ENCODE peak calls at places on chromosomes 11 and 22, in eight cellular contexts. H is skeletal muscle cell, V is BE2C, C is GM23338, Z is adrenal gland, E is MM.1S, W is AG10803, G is psoas muscle. N is an unnamed sample.

GRCh38 chr11:13009921-13010736 is 1.0 kb downstream of the RASSF10 start:
- DNase-seq in H (no peak), Z (no peak), C (peak; percentile 68), W (no peak), G (peak; percentile 16), V (peak; percentile 10), E (no peak), N (no peak)

GRCh38 chr11:96524475-96524874 is 134.7 kb downstream of the JRKL start:
- DNase-seq in C (no peak), V (no peak), W (no peak), G (no peak), Z (no peak), H (no peak), E (no peak), N (no peak)

GRCh38 chr11:103824116-103824515 is 212.3 kb upstream of the DDI1 start:
- DNase-seq in V (no peak), H (no peak), E (peak; percentile 80), G (no peak), Z (no peak), C (no peak), W (no peak), N (no peak)

GRCh38 chr11:35102267-35102666 is 36.7 kb upstream of the CD44 start:
- DNase-seq in H (no peak), Z (no peak), E (no peak), G (no peak), W (no peak), C (no peak), V (no peak), N (no peak)

GRCh38 chr11:116366980-116367640 is 405.7 kb downstream of the BUD13 start:
- DNase-seq in G (no peak), V (no peak), W (no peak), E (no peak), Z (no peak), C (peak; percentile 75), H (no peak), N (no peak)

GRCh38 chr11:107741044-107741823 is 29.4 kb upstream of the SLN start:
- DNase-seq in H (no peak), E (peak; percentile 23), V (peak; percentile 18), C (peak; percentile 67), G (no peak), W (peak; percentile 13), Z (no peak), N (no peak)

GRCh38 chr22:37427128-37427710 is at the start of gene ELFN2:
- DNase-seq in C (peak; percentile 66), Z (no peak), H (no peak), V (no peak), G (no peak), E (no peak), W (peak; percentile 6), N (no peak)

GRCh38 chr22:32555546-32555945 is 80.9 kb downstream of the FBXO7 start:
- DNase-seq in Z (no peak), C (no peak), H (no peak), V (no peak), E (no peak), G (no peak), W (no peak), N (no peak)

GRCh38 chr11:75651218-75651617 is 17.6 kb downstream of the MAP6 start:
- DNase-seq in E (no peak), Z (no peak), C (no peak), V (no peak), W (no peak), H (no peak), G (no peak), N (no peak)

GRCh38 chr22:46471901-46472721 is 65.3 kb downstream of the CELSR1 start:
- DNase-seq in E (no peak), H (no peak), W (no peak), C (no peak), V (no peak), Z (no peak), G (no peak), N (no peak)

GRCh38 chr11:87265915-87266314 is 228.2 kb downstream of the TMEM135 start:
- DNase-seq in V (no peak), G (no peak), E (no peak), H (no peak), Z (no peak), C (no peak), W (no peak), N (no peak)

GRCh38 chr11:2513441-2513840 is 68.6 kb downstream of the KCNQ1 start:
- DNase-seq in V (no peak), C (no peak), E (no peak), H (no peak), W (no peak), G (peak; percentile 9), Z (peak; percentile 1), N (no peak)

GRCh38 chr11:17077520-17078401 is at the start of gene RPS13:
- DNase-seq in W (peak; percentile 98), V (peak; percentile 91), C (peak; percentile 100), E (peak; percentile 99), H (peak; percentile 96), G (peak; percentile 96), Z (peak; percentile 98), N (peak; percentile 97)

GRCh38 chr11:69971741-69972140 is 106.4 kb upstream of the ANO1 start:
- DNase-seq in V (no peak), C (no peak), E (no peak), G (no peak), W (no peak), Z (no peak), H (no peak), N (no peak)

GRCh38 chr11:36363361-36364272 is 67.5 kb downstream of the PRR5L start:
- DNase-seq in V (no peak), Z (no peak), G (no peak), E (peak; percentile 10), W (no peak), H (no peak), C (peak; percentile 66), N (no peak)

GRCh38 chr11:59829358-59829757 is 15.9 kb downstream of the CBLIF start:
- DNase-seq in C (no peak), H (no peak), E (no peak), Z (no peak), V (no peak), W (no peak), G (no peak), N (no peak)

GRCh38 chr11:72741849-72742521 is 10.2 kb downstream of the ARAP1 start:
- DNase-seq in W (no peak), Z (peak; percentile 43), E (no peak), C (no peak), H (no peak), V (no peak), G (no peak), N (no peak)

GRCh38 chr22:23085785-23086184 is 15.5 kb downstream of the GNAZ start:
- DNase-seq in V (no peak), E (no peak), Z (peak; percentile 21), W (no peak), C (no peak), H (no peak), G (no peak), N (no peak)

DNA sequence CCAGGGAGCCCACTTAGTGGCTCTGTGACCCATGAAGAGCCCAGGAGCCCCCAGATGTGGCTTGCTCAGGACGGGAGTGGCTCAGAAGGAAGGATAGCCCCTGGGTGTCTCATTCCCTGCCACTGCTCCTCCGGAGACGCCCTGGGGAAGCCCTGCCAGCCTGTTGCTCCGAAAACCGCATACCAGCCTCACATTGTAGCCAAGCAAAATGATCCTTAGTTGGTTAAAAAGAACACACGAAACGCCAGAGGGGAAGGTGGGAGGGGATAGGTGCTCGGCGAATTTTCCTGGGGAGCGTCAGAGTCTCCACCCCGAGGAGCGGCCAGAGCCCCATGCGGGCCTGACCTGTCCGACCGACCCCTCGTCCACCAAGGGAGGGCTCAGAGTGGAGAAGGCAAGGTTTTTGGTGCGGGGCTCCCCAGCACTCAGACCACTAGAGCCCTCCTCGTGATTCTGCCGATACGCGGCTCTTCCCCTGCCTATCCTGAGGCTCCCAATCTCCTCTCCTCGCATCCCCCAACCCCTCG is 39.5 kb downstream of the DIXDC1 start:
- DNase-seq in Z (peak; percentile 46), H (no peak), W (no peak), E (no peak), V (no peak), G (peak; percentile 28), C (peak; percentile 78), N (peak; percentile 57)
- H3K4me3 ChIP-seq in Z (no peak overlapping the region), H (peak overlapping the region; percentile 66), W (peak overlapping the region; percentile 87), E (no peak overlapping the region), V (no peak overlapping the region), G (peak overlapping the region; percentile 89), C (peak overlapping the region; percentile 83), N (peak overlapping the region; percentile 76)

DNA sequence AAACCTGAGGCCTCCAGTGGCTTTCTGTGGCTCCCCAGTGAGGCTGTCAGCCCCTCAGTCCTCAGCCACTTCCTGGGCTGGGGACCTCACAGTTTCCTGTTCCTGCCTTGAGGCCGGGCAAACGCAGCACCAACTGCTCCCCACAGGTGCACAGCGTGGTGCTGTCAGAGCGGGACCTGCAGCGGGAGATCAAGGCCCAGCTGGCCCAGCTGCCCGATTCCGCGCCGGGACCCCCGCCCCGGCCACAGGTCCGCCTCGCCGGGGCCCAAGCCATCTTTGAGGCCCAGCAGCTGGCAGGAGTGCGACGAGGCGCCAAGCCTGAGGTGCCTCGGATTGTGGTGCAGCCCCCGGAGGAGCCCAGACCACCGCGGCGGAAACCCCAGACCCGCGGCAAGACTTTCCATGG is 5.4 kb downstream of the TBC1D10C start:
- DNase-seq in Z (no peak), E (peak; percentile 89), H (no peak), G (no peak), W (no peak), C (no peak), V (no peak), N (no peak)
- H3K4me3 ChIP-seq in Z (no peak overlapping the region), E (peak overlapping the region; percentile 50), H (no peak overlapping the region), G (no peak overlapping the region), W (no peak overlapping the region), C (no peak overlapping the region), V (no peak overlapping the region), N (no peak overlapping the region)

GRCh38 chr22:50303515-50303847 is 4.0 kb downstream of the PLXNB2 start:
- DNase-seq in W (no peak), Z (no peak), E (no peak), V (no peak), G (no peak), H (no peak), C (no peak), N (no peak)
- H3K4me3 ChIP-seq in W (no peak overlapping the region), Z (no peak overlapping the region), E (no peak overlapping the region), V (no peak overlapping the region), G (peak overlapping the region; percentile 48), H (no peak overlapping the region), C (no peak overlapping the region), N (no peak overlapping the region)

DNA sequence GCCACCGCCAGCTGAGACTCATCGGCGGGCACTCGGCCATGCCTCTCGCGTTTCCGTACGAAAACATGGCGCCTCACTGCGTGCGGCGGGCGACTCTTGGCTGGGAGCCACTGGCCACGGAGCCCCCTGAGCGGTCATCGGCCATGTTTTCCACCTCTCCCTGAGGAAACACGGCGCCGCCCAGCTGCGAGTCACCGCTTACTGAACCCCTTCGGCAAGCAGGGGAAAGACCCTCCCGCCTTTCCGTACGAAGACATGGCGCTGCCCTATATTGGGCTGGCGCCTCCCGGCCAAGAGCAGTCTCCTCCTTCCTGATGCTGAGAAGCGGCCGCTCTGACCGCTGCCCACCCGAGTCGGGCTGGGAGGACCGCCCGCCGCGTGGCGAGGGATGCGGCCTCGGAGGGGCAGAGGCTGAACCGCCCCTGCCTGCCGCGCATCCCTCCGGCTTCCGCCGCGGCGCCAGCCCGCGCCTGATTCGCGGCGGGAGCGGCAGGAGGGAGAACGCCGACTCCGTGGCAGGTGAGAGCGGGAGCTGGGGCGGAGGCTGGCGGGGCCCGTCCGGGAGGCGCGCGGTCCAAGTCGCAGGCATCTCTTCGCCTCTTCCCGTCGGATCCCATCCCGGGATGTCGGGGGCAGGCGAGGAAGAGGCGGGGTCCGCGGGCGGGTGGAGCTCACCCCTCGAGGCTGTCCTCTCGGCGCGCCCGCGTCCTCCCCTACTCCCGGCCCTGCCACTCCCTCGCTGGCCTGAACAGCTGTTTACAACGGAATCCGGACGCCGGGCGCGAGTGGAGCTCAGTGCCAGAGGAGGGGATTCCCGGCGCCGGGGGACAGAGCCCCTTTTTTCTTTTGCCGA is at the start of gene TCP11L1:
- DNase-seq in C (peak; percentile 95), H (peak; percentile 80), W (peak; percentile 93), G (peak; percentile 94), V (peak; percentile 86), Z (peak; percentile 71), E (peak; percentile 86), N (peak; percentile 94)
- H3K4me3 ChIP-seq in C (peak within 1 kb of the TSS; percentile 82), H (peak within 1 kb of the TSS; percentile 70), W (peak within 1 kb of the TSS; percentile 93), G (peak within 1 kb of the TSS; percentile 94), V (peak within 1 kb of the TSS; percentile 72), Z (peak within 1 kb of the TSS; percentile 37), E (peak within 1 kb of the TSS; percentile 99), N (peak within 1 kb of the TSS; percentile 91)

N was measured in uterus.